ENCODE peak calls at places on chromosomes 5 and 9, in eight cellular contexts. O is A549, N is ovary, Z is K562, B is upper lobe of left lung, Y is stomach, U is tibial nerve, X is SK-N-SH. M is an unnamed sample.
A peak's percentile ranks its signal among the peaks of the same experiment; 100 is the strongest.

GRCh38 chr9:37531699-37532098 is 44.5 kb downstream of the FBXO10 start:
- DNase-seq in O (no peak), Z (no peak), Y (no peak), B (no peak), X (no peak), U (no peak), N (no peak), M (no peak)

GRCh38 chr5:150317048-150318003 is 14.6 kb upstream of the ARSI start:
- DNase-seq in Y (no peak), B (no peak), Z (peak; percentile 22), X (peak; percentile 63), N (no peak), U (peak; percentile 17), O (peak; percentile 94), M (no peak)

GRCh38 chr5:167684251-167684650 is 607.2 kb upstream of the WWC1 start:
- DNase-seq in Z (no peak), B (no peak), N (no peak), Y (no peak), O (no peak), U (no peak), X (no peak), M (no peak)

GRCh38 chr5:112333236-112333850 is 85.7 kb downstream of the EPB41L4A start:
- DNase-seq in Y (no peak), X (no peak), O (no peak), U (no peak), Z (no peak), B (no peak), N (no peak), M (no peak)

GRCh38 chr5:51201708-51202107 is 181.5 kb upstream of the ISL1 start:
- DNase-seq in B (no peak), N (no peak), Y (no peak), X (no peak), U (no peak), O (no peak), Z (no peak), M (no peak)

GRCh38 chr9:115606851-115607250 is 488.9 kb upstream of the TNC start:
- DNase-seq in O (no peak), U (no peak), Y (no peak), N (no peak), X (no peak), Z (no peak), B (no peak), M (no peak)

GRCh38 chr9:88936132-88936531 is 55.1 kb upstream of the S1PR3 start:
- DNase-seq in O (no peak), N (no peak), U (peak; percentile 15), B (no peak), Z (no peak), X (no peak), Y (no peak), M (no peak)

GRCh38 chr5:1316941-1317340 is 22.1 kb upstream of the TERT start:
- DNase-seq in Y (no peak), Z (no peak), U (no peak), N (no peak), O (no peak), X (no peak), B (no peak), M (no peak)

GRCh38 chr5:24644757-24645156 is at the start of gene CDH10:
- DNase-seq in Y (no peak), O (peak; percentile 29), Z (no peak), U (no peak), N (no peak), B (no peak), X (no peak), M (no peak)

GRCh38 chr9:121721770-121722169 is 70.3 kb downstream of the DAB2IP start:
- DNase-seq in X (no peak), Z (no peak), N (peak; percentile 69), B (no peak), O (no peak), U (no peak), Y (no peak), M (no peak)

GRCh38 chr5:78716221-78716620 is 67.6 kb upstream of the LHFPL2 start:
- DNase-seq in O (peak; percentile 62), B (no peak), X (no peak), N (no peak), U (no peak), Y (no peak), Z (no peak), M (no peak)

GRCh38 chr5:135993248-135993893 is 35.4 kb upstream of the TGFBI start:
- DNase-seq in Z (no peak), N (no peak), U (no peak), Y (no peak), B (no peak), O (peak; percentile 75), X (no peak), M (no peak)

GRCh38 chr9:26170224-26170623 is 492.0 kb upstream of the TUSC1 start:
- DNase-seq in N (no peak), B (no peak), X (no peak), Z (no peak), U (peak; percentile 9), O (peak; percentile 10), Y (no peak), M (no peak)

GRCh38 chr5:132243366-132243977 is 14.0 kb upstream of the PDLIM4 start:
- DNase-seq in N (no peak), U (no peak), Z (no peak), X (no peak), B (no peak), O (no peak), Y (no peak), M (peak; percentile 41)

GRCh38 chr9:137167113-137167751 is 2.6 kb downstream of the LRRC26 start:
- DNase-seq in Z (peak; percentile 68), N (no peak), B (peak; percentile 75), O (no peak), X (peak; percentile 60), U (no peak), Y (no peak), M (no peak)

GRCh38 chr5:82952326-82952725 is 124.9 kb downstream of the TMEM167A start:
- DNase-seq in B (no peak), U (no peak), Z (no peak), N (no peak), X (no peak), Y (no peak), O (no peak), M (no peak)
- TF ChIP-seq EP300 in B (no peak), U (no peak), Z (no peak), N (no peak), X (no peak), Y (no peak), O (no peak), M (no peak)

GRCh38 chr5:65034782-65035181 is 266.1 kb downstream of the CWC27 start:
- DNase-seq in B (peak; percentile 82), N (peak; percentile 45), U (no peak), Y (no peak), O (no peak), Z (no peak), X (no peak), M (peak; percentile 64)

GRCh38 chr5:65034029-65034781 is 265.5 kb downstream of the CWC27 start:
- DNase-seq in X (no peak), Y (peak; percentile 66), N (no peak), O (no peak), U (no peak), B (peak; percentile 3), Z (no peak), M (no peak)

GRCh38 chr5:65030056-65030455 is 261.3 kb downstream of the CWC27 start:
- DNase-seq in U (no peak), Y (no peak), N (no peak), X (no peak), O (no peak), Z (no peak), B (no peak), M (no peak)

GRCh38 chr5:65029178-65029577 is 260.4 kb downstream of the CWC27 start:
- DNase-seq in B (no peak), O (no peak), Z (no peak), Y (no peak), X (no peak), N (no peak), U (no peak), M (no peak)

DNA sequence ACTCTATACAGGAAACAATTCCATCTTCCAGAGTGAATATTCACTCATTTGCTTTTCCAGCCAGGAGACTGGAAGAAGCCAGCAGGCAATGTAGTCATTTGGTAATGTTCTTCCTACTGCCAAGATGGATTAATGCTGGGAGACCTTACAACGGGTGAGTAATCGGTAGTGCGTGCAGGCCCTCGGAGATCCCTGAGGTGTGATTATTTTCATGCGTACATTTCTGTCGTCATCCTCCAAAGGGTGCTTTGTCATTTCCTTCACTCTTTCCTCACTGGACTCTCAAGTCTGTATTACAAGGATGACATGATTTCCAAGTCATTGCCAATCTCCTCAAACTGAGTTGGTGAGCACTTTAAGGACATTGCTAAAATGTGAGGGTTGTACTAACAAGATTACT is 263.5 kb downstream of the CWC27 start:
- DNase-seq in X (no peak), U (no peak), Z (no peak), B (no peak), Y (no peak), N (no peak), O (peak; percentile 52), M (no peak)
- TF ChIP-seq EP300 in X (no peak), U (no peak), Z (no peak), B (no peak), Y (peak; percentile 52), N (no peak), O (no peak), M (no peak)

DNA sequence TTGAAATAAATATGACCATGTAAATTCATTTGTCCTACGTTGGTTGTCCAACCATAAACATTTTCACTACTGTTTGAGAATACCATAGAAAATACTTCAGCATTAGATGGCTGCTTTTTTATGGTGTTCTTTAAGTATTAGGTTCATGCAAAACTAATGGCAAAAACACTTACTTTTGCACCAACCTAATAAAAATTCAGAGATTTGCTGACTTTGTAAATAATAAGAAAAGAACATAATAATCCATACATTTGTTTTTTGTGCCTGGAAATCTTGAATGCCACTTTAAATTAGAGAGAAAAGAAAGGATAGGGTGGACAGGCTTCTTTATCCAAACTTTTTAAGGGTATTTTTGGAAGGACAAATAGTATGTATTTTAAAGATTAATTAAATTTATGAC is 719.7 kb upstream of the TYRP1 start:
- DNase-seq in Z (no peak), X (no peak), N (no peak), Y (no peak), U (no peak), B (no peak), O (no peak), M (no peak)
- TF ChIP-seq EP300 in Z (no peak), X (no peak), N (no peak), Y (no peak), U (no peak), B (no peak), O (no peak), M (no peak)

GRCh38 chr9:126051446-126052130 is 275.0 kb upstream of the MVB12B start:
- DNase-seq in U (no peak), N (no peak), X (no peak), Y (no peak), Z (no peak), B (no peak), O (no peak), M (no peak)

GRCh38 chr9:126049896-126050604 is 276.6 kb upstream of the MVB12B start:
- DNase-seq in U (no peak), Z (peak; percentile 29), B (no peak), O (peak; percentile 25), N (no peak), X (peak; percentile 53), Y (no peak), M (no peak)

GRCh38 chr9:126052791-126053190 is 273.8 kb upstream of the MVB12B start:
- DNase-seq in X (no peak), N (no peak), B (no peak), U (no peak), Z (no peak), O (no peak), Y (no peak), M (no peak)

GRCh38 chr9:126050605-126050990 is 276.0 kb upstream of the MVB12B start:
- DNase-seq in Y (no peak), N (no peak), U (no peak), B (no peak), X (no peak), O (no peak), Z (no peak), M (no peak)

GRCh38 chr9:126049088-126049487 is 277.5 kb upstream of the MVB12B start:
- DNase-seq in O (no peak), N (no peak), B (no peak), Y (no peak), U (no peak), Z (no peak), X (no peak), M (no peak)
- TF ChIP-seq EP300 in O (no peak), N (no peak), B (no peak), Y (no peak), U (no peak), Z (no peak), X (no peak), M (no peak)